ENCODE peak calls at places on chromosomes 12 and 14, in seven cellular contexts. One of them, this sample, is unnamed.

GRCh38 chr12:88418856-88419497 is 161.3 kb downstream of the KITLG start:
- DNase-seq in fibroblast of the conjunctiva: peak; percentile 47
- DNase-seq in LoVo: no peak
- DNase-seq in CD4-positive, alpha-beta T cell: no peak
- DNase-seq in activated T-cell treated with anti-CD3 and anti-CD28 coated beads, Interleukin-2, amount 50 U/mL, for 72 hours: no peak
- DNase-seq in activated naive CD8-positive, alpha-beta T cell treated with anti-CD3 and anti-CD28 coated beads, Interleukin-2, amount 50 U/mL, for 24 hours: no peak
- DNase-seq in M059J: peak; percentile 39
- DNase-seq in this sample: no peak

GRCh38 chr14:90426663-90427062 is 29.8 kb downstream of the CALM1 start:
- DNase-seq in fibroblast of the conjunctiva: no peak
- DNase-seq in LoVo: no peak
- DNase-seq in CD4-positive, alpha-beta T cell: no peak
- DNase-seq in activated T-cell treated with anti-CD3 and anti-CD28 coated beads, Interleukin-2, amount 50 U/mL, for 72 hours: no peak
- DNase-seq in activated naive CD8-positive, alpha-beta T cell treated with anti-CD3 and anti-CD28 coated beads, Interleukin-2, amount 50 U/mL, for 24 hours: no peak
- DNase-seq in M059J: no peak
- DNase-seq in this sample: no peak

GRCh38 chr14:65637780-65638179 is 225.2 kb downstream of the FUT8 start:
- DNase-seq in fibroblast of the conjunctiva: no peak
- DNase-seq in LoVo: no peak
- DNase-seq in CD4-positive, alpha-beta T cell: no peak
- DNase-seq in activated T-cell treated with anti-CD3 and anti-CD28 coated beads, Interleukin-2, amount 50 U/mL, for 72 hours: peak; percentile 64
- DNase-seq in activated naive CD8-positive, alpha-beta T cell treated with anti-CD3 and anti-CD28 coated beads, Interleukin-2, amount 50 U/mL, for 24 hours: peak; percentile 58
- DNase-seq in M059J: peak; percentile 64
- DNase-seq in this sample: no peak

GRCh38 chr14:23828611-23829010 is 125.0 kb upstream of the DHRS4 start:
- DNase-seq in fibroblast of the conjunctiva: no peak
- DNase-seq in LoVo: no peak
- DNase-seq in CD4-positive, alpha-beta T cell: no peak
- DNase-seq in activated T-cell treated with anti-CD3 and anti-CD28 coated beads, Interleukin-2, amount 50 U/mL, for 72 hours: no peak
- DNase-seq in activated naive CD8-positive, alpha-beta T cell treated with anti-CD3 and anti-CD28 coated beads, Interleukin-2, amount 50 U/mL, for 24 hours: no peak
- DNase-seq in M059J: no peak
- DNase-seq in this sample: no peak

GRCh38 chr12:104055686-104056388 is 5.8 kb upstream of the GLT8D2 start:
- DNase-seq in fibroblast of the conjunctiva: peak; percentile 62
- DNase-seq in LoVo: no peak
- DNase-seq in CD4-positive, alpha-beta T cell: no peak
- DNase-seq in activated T-cell treated with anti-CD3 and anti-CD28 coated beads, Interleukin-2, amount 50 U/mL, for 72 hours: no peak
- DNase-seq in activated naive CD8-positive, alpha-beta T cell treated with anti-CD3 and anti-CD28 coated beads, Interleukin-2, amount 50 U/mL, for 24 hours: no peak
- DNase-seq in M059J: peak; percentile 70
- DNase-seq in this sample: no peak

GRCh38 chr12:112020947-112021457 is 7.8 kb downstream of the ERP29 start:
- DNase-seq in fibroblast of the conjunctiva: no peak
- DNase-seq in LoVo: no peak
- DNase-seq in CD4-positive, alpha-beta T cell: no peak
- DNase-seq in activated T-cell treated with anti-CD3 and anti-CD28 coated beads, Interleukin-2, amount 50 U/mL, for 72 hours: no peak
- DNase-seq in activated naive CD8-positive, alpha-beta T cell treated with anti-CD3 and anti-CD28 coated beads, Interleukin-2, amount 50 U/mL, for 24 hours: no peak
- DNase-seq in M059J: no peak
- DNase-seq in this sample: no peak

GRCh38 chr12:4069046-4070010 is 196.1 kb upstream of the PARP11 start:
- DNase-seq in fibroblast of the conjunctiva: no peak
- DNase-seq in LoVo: no peak
- DNase-seq in CD4-positive, alpha-beta T cell: no peak
- DNase-seq in activated T-cell treated with anti-CD3 and anti-CD28 coated beads, Interleukin-2, amount 50 U/mL, for 72 hours: no peak
- DNase-seq in activated naive CD8-positive, alpha-beta T cell treated with anti-CD3 and anti-CD28 coated beads, Interleukin-2, amount 50 U/mL, for 24 hours: no peak
- DNase-seq in M059J: no peak
- DNase-seq in this sample: no peak

GRCh38 chr14:99726538-99727095 is 42.5 kb downstream of the CYP46A1 start:
- DNase-seq in fibroblast of the conjunctiva: no peak
- DNase-seq in LoVo: no peak
- DNase-seq in CD4-positive, alpha-beta T cell: no peak
- DNase-seq in activated T-cell treated with anti-CD3 and anti-CD28 coated beads, Interleukin-2, amount 50 U/mL, for 72 hours: no peak
- DNase-seq in activated naive CD8-positive, alpha-beta T cell treated with anti-CD3 and anti-CD28 coated beads, Interleukin-2, amount 50 U/mL, for 24 hours: no peak
- DNase-seq in M059J: no peak
- DNase-seq in this sample: no peak

GRCh38 chr14:61537567-61538463 is 157.5 kb upstream of the HIF1A start:
- DNase-seq in fibroblast of the conjunctiva: no peak
- DNase-seq in LoVo: peak; percentile 91
- DNase-seq in CD4-positive, alpha-beta T cell: no peak
- DNase-seq in activated T-cell treated with anti-CD3 and anti-CD28 coated beads, Interleukin-2, amount 50 U/mL, for 72 hours: peak; percentile 61
- DNase-seq in activated naive CD8-positive, alpha-beta T cell treated with anti-CD3 and anti-CD28 coated beads, Interleukin-2, amount 50 U/mL, for 24 hours: no peak
- DNase-seq in M059J: peak; percentile 90
- DNase-seq in this sample: no peak

GRCh38 chr12:123472438-123472849 is 14.5 kb downstream of the SNRNP35 start:
- DNase-seq in fibroblast of the conjunctiva: no peak
- DNase-seq in LoVo: no peak
- DNase-seq in CD4-positive, alpha-beta T cell: no peak
- DNase-seq in activated T-cell treated with anti-CD3 and anti-CD28 coated beads, Interleukin-2, amount 50 U/mL, for 72 hours: no peak
- DNase-seq in activated naive CD8-positive, alpha-beta T cell treated with anti-CD3 and anti-CD28 coated beads, Interleukin-2, amount 50 U/mL, for 24 hours: no peak
- DNase-seq in M059J: no peak
- DNase-seq in this sample: no peak

GRCh38 chr12:2596441-2596840 is 198.3 kb upstream of the FKBP4 start:
- DNase-seq in fibroblast of the conjunctiva: no peak
- DNase-seq in LoVo: no peak
- DNase-seq in CD4-positive, alpha-beta T cell: no peak
- DNase-seq in activated T-cell treated with anti-CD3 and anti-CD28 coated beads, Interleukin-2, amount 50 U/mL, for 72 hours: no peak
- DNase-seq in activated naive CD8-positive, alpha-beta T cell treated with anti-CD3 and anti-CD28 coated beads, Interleukin-2, amount 50 U/mL, for 24 hours: no peak
- DNase-seq in M059J: no peak
- DNase-seq in this sample: no peak

GRCh38 chr12:91189526-91189925 is 6.9 kb upstream of the DCN start:
- DNase-seq in fibroblast of the conjunctiva: no peak
- DNase-seq in LoVo: no peak
- DNase-seq in CD4-positive, alpha-beta T cell: no peak
- DNase-seq in activated T-cell treated with anti-CD3 and anti-CD28 coated beads, Interleukin-2, amount 50 U/mL, for 72 hours: no peak
- DNase-seq in activated naive CD8-positive, alpha-beta T cell treated with anti-CD3 and anti-CD28 coated beads, Interleukin-2, amount 50 U/mL, for 24 hours: no peak
- DNase-seq in M059J: peak; percentile 65
- DNase-seq in this sample: no peak

GRCh38 chr12:104680070-104680469 is 223.3 kb downstream of the CHST11 start:
- DNase-seq in fibroblast of the conjunctiva: no peak
- DNase-seq in LoVo: no peak
- DNase-seq in CD4-positive, alpha-beta T cell: no peak
- DNase-seq in activated T-cell treated with anti-CD3 and anti-CD28 coated beads, Interleukin-2, amount 50 U/mL, for 72 hours: peak; percentile 44
- DNase-seq in activated naive CD8-positive, alpha-beta T cell treated with anti-CD3 and anti-CD28 coated beads, Interleukin-2, amount 50 U/mL, for 24 hours: no peak
- DNase-seq in M059J: no peak
- DNase-seq in this sample: no peak

GRCh38 chr14:96121660-96122395 is 82.7 kb downstream of the C14orf132 start:
- DNase-seq in fibroblast of the conjunctiva: no peak
- DNase-seq in LoVo: no peak
- DNase-seq in CD4-positive, alpha-beta T cell: no peak
- DNase-seq in activated T-cell treated with anti-CD3 and anti-CD28 coated beads, Interleukin-2, amount 50 U/mL, for 72 hours: no peak
- DNase-seq in activated naive CD8-positive, alpha-beta T cell treated with anti-CD3 and anti-CD28 coated beads, Interleukin-2, amount 50 U/mL, for 24 hours: no peak
- DNase-seq in M059J: peak; percentile 74
- DNase-seq in this sample: no peak

GRCh38 chr14:50333010-50333409 is 20.9 kb downstream of the DMAC2L start:
- DNase-seq in fibroblast of the conjunctiva: peak; percentile 71
- DNase-seq in LoVo: no peak
- DNase-seq in CD4-positive, alpha-beta T cell: no peak
- DNase-seq in activated T-cell treated with anti-CD3 and anti-CD28 coated beads, Interleukin-2, amount 50 U/mL, for 72 hours: no peak
- DNase-seq in activated naive CD8-positive, alpha-beta T cell treated with anti-CD3 and anti-CD28 coated beads, Interleukin-2, amount 50 U/mL, for 24 hours: no peak
- DNase-seq in M059J: peak; percentile 74
- DNase-seq in this sample: no peak

GRCh38 chr12:84913151-84913550 is 552 bp upstream of the SLC6A15 start:
- DNase-seq in fibroblast of the conjunctiva: peak; percentile 30
- DNase-seq in LoVo: no peak
- DNase-seq in CD4-positive, alpha-beta T cell: no peak
- DNase-seq in activated T-cell treated with anti-CD3 and anti-CD28 coated beads, Interleukin-2, amount 50 U/mL, for 72 hours: no peak
- DNase-seq in activated naive CD8-positive, alpha-beta T cell treated with anti-CD3 and anti-CD28 coated beads, Interleukin-2, amount 50 U/mL, for 24 hours: no peak
- DNase-seq in M059J: no peak
- DNase-seq in this sample: peak; percentile 21

GRCh38 chr12:30828686-30829085 is 73.9 kb upstream of the CAPRIN2 start:
- DNase-seq in fibroblast of the conjunctiva: no peak
- DNase-seq in LoVo: no peak
- DNase-seq in CD4-positive, alpha-beta T cell: no peak
- DNase-seq in activated T-cell treated with anti-CD3 and anti-CD28 coated beads, Interleukin-2, amount 50 U/mL, for 72 hours: no peak
- DNase-seq in activated naive CD8-positive, alpha-beta T cell treated with anti-CD3 and anti-CD28 coated beads, Interleukin-2, amount 50 U/mL, for 24 hours: no peak
- DNase-seq in M059J: peak; percentile 46
- DNase-seq in this sample: no peak

GRCh38 chr14:22184157-22185025 is 404.6 kb downstream of the DAD1 start:
- DNase-seq in fibroblast of the conjunctiva: no peak
- DNase-seq in LoVo: no peak
- DNase-seq in CD4-positive, alpha-beta T cell: no peak
- DNase-seq in activated T-cell treated with anti-CD3 and anti-CD28 coated beads, Interleukin-2, amount 50 U/mL, for 72 hours: no peak
- DNase-seq in activated naive CD8-positive, alpha-beta T cell treated with anti-CD3 and anti-CD28 coated beads, Interleukin-2, amount 50 U/mL, for 24 hours: no peak
- DNase-seq in M059J: peak; percentile 34
- DNase-seq in this sample: no peak

GRCh38 chr14:68730811-68731425 is 61.9 kb downstream of the ZFP36L1 start:
- DNase-seq in fibroblast of the conjunctiva: no peak
- DNase-seq in LoVo: no peak
- DNase-seq in CD4-positive, alpha-beta T cell: no peak
- DNase-seq in activated T-cell treated with anti-CD3 and anti-CD28 coated beads, Interleukin-2, amount 50 U/mL, for 72 hours: no peak
- DNase-seq in activated naive CD8-positive, alpha-beta T cell treated with anti-CD3 and anti-CD28 coated beads, Interleukin-2, amount 50 U/mL, for 24 hours: no peak
- DNase-seq in M059J: no peak
- DNase-seq in this sample: peak; percentile 56

GRCh38 chr12:40170593-40170992 is 54.2 kb upstream of the LRRK2 start:
- DNase-seq in fibroblast of the conjunctiva: no peak
- DNase-seq in LoVo: no peak
- DNase-seq in CD4-positive, alpha-beta T cell: no peak
- DNase-seq in activated T-cell treated with anti-CD3 and anti-CD28 coated beads, Interleukin-2, amount 50 U/mL, for 72 hours: no peak
- DNase-seq in activated naive CD8-positive, alpha-beta T cell treated with anti-CD3 and anti-CD28 coated beads, Interleukin-2, amount 50 U/mL, for 24 hours: no peak
- DNase-seq in M059J: no peak
- DNase-seq in this sample: no peak

GRCh38 chr12:67798763-67799162 is 150.2 kb downstream of the DYRK2 start:
- DNase-seq in fibroblast of the conjunctiva: no peak
- DNase-seq in LoVo: no peak
- DNase-seq in CD4-positive, alpha-beta T cell: no peak
- DNase-seq in activated T-cell treated with anti-CD3 and anti-CD28 coated beads, Interleukin-2, amount 50 U/mL, for 72 hours: no peak
- DNase-seq in activated naive CD8-positive, alpha-beta T cell treated with anti-CD3 and anti-CD28 coated beads, Interleukin-2, amount 50 U/mL, for 24 hours: no peak
- DNase-seq in M059J: peak; percentile 22
- DNase-seq in this sample: no peak

GRCh38 chr14:53020193-53020932 is 69.5 kb upstream of the FERMT2 start:
- DNase-seq in fibroblast of the conjunctiva: no peak
- DNase-seq in LoVo: no peak
- DNase-seq in CD4-positive, alpha-beta T cell: no peak
- DNase-seq in activated T-cell treated with anti-CD3 and anti-CD28 coated beads, Interleukin-2, amount 50 U/mL, for 72 hours: no peak
- DNase-seq in activated naive CD8-positive, alpha-beta T cell treated with anti-CD3 and anti-CD28 coated beads, Interleukin-2, amount 50 U/mL, for 24 hours: no peak
- DNase-seq in M059J: no peak
- DNase-seq in this sample: no peak

GRCh38 chr12:93972411-93973208 is 175.8 kb upstream of the PLXNC1 start:
- DNase-seq in fibroblast of the conjunctiva: peak; percentile 14
- DNase-seq in LoVo: no peak
- DNase-seq in CD4-positive, alpha-beta T cell: no peak
- DNase-seq in activated T-cell treated with anti-CD3 and anti-CD28 coated beads, Interleukin-2, amount 50 U/mL, for 72 hours: no peak
- DNase-seq in activated naive CD8-positive, alpha-beta T cell treated with anti-CD3 and anti-CD28 coated beads, Interleukin-2, amount 50 U/mL, for 24 hours: no peak
- DNase-seq in M059J: peak; percentile 92
- DNase-seq in this sample: no peak

GRCh38 chr12:24227550-24227949 is 278.1 kb upstream of the SOX5 start:
- DNase-seq in fibroblast of the conjunctiva: no peak
- DNase-seq in LoVo: no peak
- DNase-seq in CD4-positive, alpha-beta T cell: no peak
- DNase-seq in activated T-cell treated with anti-CD3 and anti-CD28 coated beads, Interleukin-2, amount 50 U/mL, for 72 hours: no peak
- DNase-seq in activated naive CD8-positive, alpha-beta T cell treated with anti-CD3 and anti-CD28 coated beads, Interleukin-2, amount 50 U/mL, for 24 hours: no peak
- DNase-seq in M059J: no peak
- DNase-seq in this sample: no peak

GRCh38 chr12:90004319-90005074 is 295.9 kb upstream of the ATP2B1 start:
- DNase-seq in fibroblast of the conjunctiva: no peak
- DNase-seq in LoVo: no peak
- DNase-seq in CD4-positive, alpha-beta T cell: no peak
- DNase-seq in activated T-cell treated with anti-CD3 and anti-CD28 coated beads, Interleukin-2, amount 50 U/mL, for 72 hours: no peak
- DNase-seq in activated naive CD8-positive, alpha-beta T cell treated with anti-CD3 and anti-CD28 coated beads, Interleukin-2, amount 50 U/mL, for 24 hours: no peak
- DNase-seq in M059J: no peak
- DNase-seq in this sample: no peak

GRCh38 chr14:85214471-85214870 is 315.5 kb upstream of the FLRT2 start:
- DNase-seq in fibroblast of the conjunctiva: no peak
- DNase-seq in LoVo: no peak
- DNase-seq in CD4-positive, alpha-beta T cell: no peak
- DNase-seq in activated T-cell treated with anti-CD3 and anti-CD28 coated beads, Interleukin-2, amount 50 U/mL, for 72 hours: no peak
- DNase-seq in activated naive CD8-positive, alpha-beta T cell treated with anti-CD3 and anti-CD28 coated beads, Interleukin-2, amount 50 U/mL, for 24 hours: no peak
- DNase-seq in M059J: no peak
- DNase-seq in this sample: no peak

GRCh38 chr12:44000309-44000952 is 164.6 kb downstream of the TMEM117 start:
- DNase-seq in fibroblast of the conjunctiva: peak; percentile 9
- DNase-seq in LoVo: peak; percentile 70
- DNase-seq in CD4-positive, alpha-beta T cell: no peak
- DNase-seq in activated T-cell treated with anti-CD3 and anti-CD28 coated beads, Interleukin-2, amount 50 U/mL, for 72 hours: peak; percentile 21
- DNase-seq in activated naive CD8-positive, alpha-beta T cell treated with anti-CD3 and anti-CD28 coated beads, Interleukin-2, amount 50 U/mL, for 24 hours: peak; percentile 5
- DNase-seq in M059J: peak; percentile 59
- DNase-seq in this sample: no peak

GRCh38 chr14:21063479-21063878 is 5.9 kb downstream of the RNASE8 start:
- DNase-seq in fibroblast of the conjunctiva: no peak
- DNase-seq in LoVo: no peak
- DNase-seq in CD4-positive, alpha-beta T cell: no peak
- DNase-seq in activated T-cell treated with anti-CD3 and anti-CD28 coated beads, Interleukin-2, amount 50 U/mL, for 72 hours: no peak
- DNase-seq in activated naive CD8-positive, alpha-beta T cell treated with anti-CD3 and anti-CD28 coated beads, Interleukin-2, amount 50 U/mL, for 24 hours: no peak
- DNase-seq in M059J: peak; percentile 84
- DNase-seq in this sample: no peak

GRCh38 chr14:102256691-102257090 is 48.3 kb downstream of the MOK start:
- DNase-seq in fibroblast of the conjunctiva: no peak
- DNase-seq in LoVo: no peak
- DNase-seq in CD4-positive, alpha-beta T cell: no peak
- DNase-seq in activated T-cell treated with anti-CD3 and anti-CD28 coated beads, Interleukin-2, amount 50 U/mL, for 72 hours: no peak
- DNase-seq in activated naive CD8-positive, alpha-beta T cell treated with anti-CD3 and anti-CD28 coated beads, Interleukin-2, amount 50 U/mL, for 24 hours: no peak
- DNase-seq in M059J: no peak
- DNase-seq in this sample: no peak

GRCh38 chr12:76199808-76200207 is 115.3 kb upstream of the NAP1L1 start:
- DNase-seq in fibroblast of the conjunctiva: peak; percentile 73
- DNase-seq in LoVo: peak; percentile 46
- DNase-seq in CD4-positive, alpha-beta T cell: no peak
- DNase-seq in activated T-cell treated with anti-CD3 and anti-CD28 coated beads, Interleukin-2, amount 50 U/mL, for 72 hours: no peak
- DNase-seq in activated naive CD8-positive, alpha-beta T cell treated with anti-CD3 and anti-CD28 coated beads, Interleukin-2, amount 50 U/mL, for 24 hours: no peak
- DNase-seq in M059J: peak; percentile 84
- DNase-seq in this sample: no peak

GRCh38 chr12:22971247-22971646 is 346.3 kb downstream of the ETNK1 start:
- DNase-seq in fibroblast of the conjunctiva: no peak
- DNase-seq in LoVo: no peak
- DNase-seq in CD4-positive, alpha-beta T cell: no peak
- DNase-seq in activated T-cell treated with anti-CD3 and anti-CD28 coated beads, Interleukin-2, amount 50 U/mL, for 72 hours: no peak
- DNase-seq in activated naive CD8-positive, alpha-beta T cell treated with anti-CD3 and anti-CD28 coated beads, Interleukin-2, amount 50 U/mL, for 24 hours: no peak
- DNase-seq in M059J: no peak
- DNase-seq in this sample: no peak

GRCh38 chr12:113359939-113360748 is 1.8 kb downstream of the PLBD2 start:
- DNase-seq in fibroblast of the conjunctiva: no peak
- DNase-seq in LoVo: no peak
- DNase-seq in CD4-positive, alpha-beta T cell: no peak
- DNase-seq in activated T-cell treated with anti-CD3 and anti-CD28 coated beads, Interleukin-2, amount 50 U/mL, for 72 hours: peak; percentile 7
- DNase-seq in activated naive CD8-positive, alpha-beta T cell treated with anti-CD3 and anti-CD28 coated beads, Interleukin-2, amount 50 U/mL, for 24 hours: no peak
- DNase-seq in M059J: peak; percentile 26
- DNase-seq in this sample: no peak

GRCh38 chr14:59253527-59253926 is 65.1 kb downstream of the DAAM1 start:
- DNase-seq in fibroblast of the conjunctiva: no peak
- DNase-seq in LoVo: no peak
- DNase-seq in CD4-positive, alpha-beta T cell: no peak
- DNase-seq in activated T-cell treated with anti-CD3 and anti-CD28 coated beads, Interleukin-2, amount 50 U/mL, for 72 hours: no peak
- DNase-seq in activated naive CD8-positive, alpha-beta T cell treated with anti-CD3 and anti-CD28 coated beads, Interleukin-2, amount 50 U/mL, for 24 hours: no peak
- DNase-seq in M059J: no peak
- DNase-seq in this sample: no peak

GRCh38 chr12:123712780-123713319 is 697 bp downstream of the ATP6V0A2 start:
- DNase-seq in fibroblast of the conjunctiva: no peak
- DNase-seq in LoVo: no peak
- DNase-seq in CD4-positive, alpha-beta T cell: no peak
- DNase-seq in activated T-cell treated with anti-CD3 and anti-CD28 coated beads, Interleukin-2, amount 50 U/mL, for 72 hours: no peak
- DNase-seq in activated naive CD8-positive, alpha-beta T cell treated with anti-CD3 and anti-CD28 coated beads, Interleukin-2, amount 50 U/mL, for 24 hours: no peak
- DNase-seq in M059J: no peak
- DNase-seq in this sample: no peak

GRCh38 chr12:122087431-122088180 is 9.1 kb downstream of the MLXIP start:
- DNase-seq in fibroblast of the conjunctiva: no peak
- DNase-seq in LoVo: no peak
- DNase-seq in CD4-positive, alpha-beta T cell: no peak
- DNase-seq in activated T-cell treated with anti-CD3 and anti-CD28 coated beads, Interleukin-2, amount 50 U/mL, for 72 hours: no peak
- DNase-seq in activated naive CD8-positive, alpha-beta T cell treated with anti-CD3 and anti-CD28 coated beads, Interleukin-2, amount 50 U/mL, for 24 hours: no peak
- DNase-seq in M059J: no peak
- DNase-seq in this sample: no peak

GRCh38 chr12:7588703-7589329 is 76.9 kb downstream of the APOBEC1 start:
- DNase-seq in fibroblast of the conjunctiva: peak; percentile 12
- DNase-seq in LoVo: peak; percentile 71
- DNase-seq in CD4-positive, alpha-beta T cell: peak; percentile 9
- DNase-seq in activated T-cell treated with anti-CD3 and anti-CD28 coated beads, Interleukin-2, amount 50 U/mL, for 72 hours: peak; percentile 56
- DNase-seq in activated naive CD8-positive, alpha-beta T cell treated with anti-CD3 and anti-CD28 coated beads, Interleukin-2, amount 50 U/mL, for 24 hours: peak; percentile 37
- DNase-seq in M059J: peak; percentile 73
- DNase-seq in this sample: peak; percentile 44

GRCh38 chr12:115648463-115648862 is 629.0 kb downstream of the MED13L start:
- DNase-seq in fibroblast of the conjunctiva: no peak
- DNase-seq in LoVo: no peak
- DNase-seq in CD4-positive, alpha-beta T cell: no peak
- DNase-seq in activated T-cell treated with anti-CD3 and anti-CD28 coated beads, Interleukin-2, amount 50 U/mL, for 72 hours: no peak
- DNase-seq in activated naive CD8-positive, alpha-beta T cell treated with anti-CD3 and anti-CD28 coated beads, Interleukin-2, amount 50 U/mL, for 24 hours: no peak
- DNase-seq in M059J: no peak
- DNase-seq in this sample: no peak

GRCh38 chr12:115979851-115980250 is 297.6 kb downstream of the MED13L start:
- DNase-seq in fibroblast of the conjunctiva: no peak
- DNase-seq in LoVo: no peak
- DNase-seq in CD4-positive, alpha-beta T cell: no peak
- DNase-seq in activated T-cell treated with anti-CD3 and anti-CD28 coated beads, Interleukin-2, amount 50 U/mL, for 72 hours: no peak
- DNase-seq in activated naive CD8-positive, alpha-beta T cell treated with anti-CD3 and anti-CD28 coated beads, Interleukin-2, amount 50 U/mL, for 24 hours: no peak
- DNase-seq in M059J: no peak
- DNase-seq in this sample: no peak